ENCODE peak calls at places on chromosomes 3 and 15, in seven cellular contexts. G, R, Y, Q, V, E and B are unnamed samples.

GRCh38 chr3:183984749-183985729 is 32.6 kb downstream of the ABCC5 start:
- DNase-seq in E (no peak), V (no peak), R (no peak), Y (no peak), Q (no peak), G (no peak), B (peak; percentile 84)

GRCh38 chr3:73746610-73747009 is 121.9 kb upstream of the PDZRN3 start:
- DNase-seq in R (no peak), G (no peak), E (no peak), Q (no peak), V (no peak), Y (no peak), B (no peak)

GRCh38 chr15:37891754-37892368 is 42.6 kb upstream of the TMCO5A start:
- DNase-seq in G (no peak), R (peak; percentile 72), E (no peak), V (peak; percentile 38), Y (no peak), Q (no peak), B (no peak)

GRCh38 chr3:29972594-29972993 is 633.8 kb upstream of the TGFBR2 start:
- DNase-seq in V (no peak), G (no peak), R (peak; percentile 93), E (no peak), Y (no peak), Q (no peak), B (no peak)

GRCh38 chr3:177982034-177982433 is 554.2 kb upstream of the KCNMB2 start:
- DNase-seq in V (no peak), E (no peak), R (no peak), G (no peak), Q (no peak), Y (no peak), B (no peak)

GRCh38 chr3:38834110-38834509 is 18.1 kb upstream of the SCN10A start:
- DNase-seq in V (peak; percentile 13), Y (peak; percentile 41), R (peak; percentile 94), Q (peak; percentile 60), G (peak; percentile 60), E (peak; percentile 69), B (no peak)

GRCh38 chr3:186722457-186722856 is 5.3 kb downstream of the KNG1 start:
- DNase-seq in G (no peak), Y (no peak), Q (no peak), V (peak; percentile 18), R (peak; percentile 21), E (peak; percentile 67), B (no peak)

GRCh38 chr3:976021-976420 is 116.8 kb upstream of the CNTN6 start:
- DNase-seq in G (no peak), Q (no peak), V (no peak), R (no peak), E (no peak), Y (no peak), B (no peak)

GRCh38 chr15:99906356-99906755 is 173.1 kb upstream of the LYSMD4 start:
- DNase-seq in R (no peak), Q (no peak), Y (no peak), G (no peak), E (no peak), V (no peak), B (no peak)

GRCh38 chr3:71045917-71046282 is 537.6 kb downstream of the FOXP1 start:
- DNase-seq in E (no peak), R (no peak), Q (no peak), Y (no peak), V (no peak), G (no peak), B (no peak)

GRCh38 chr3:104907507-104907906 is 459.2 kb upstream of the ALCAM start:
- DNase-seq in V (no peak), Y (no peak), R (peak; percentile 81), Q (no peak), G (no peak), E (no peak), B (no peak)

GRCh38 chr3:25453521-25454410 is 25.7 kb downstream of the RARB start:
- DNase-seq in G (no peak), Q (no peak), E (no peak), V (no peak), Y (no peak), R (peak; percentile 85), B (no peak)

GRCh38 chr15:33149919-33150318 is 44.6 kb downstream of the FMN1 start:
- DNase-seq in R (peak; percentile 11), V (no peak), G (no peak), E (no peak), Q (no peak), Y (no peak), B (peak; percentile 80)

GRCh38 chr3:81663114-81663513 is 98.3 kb downstream of the GBE1 start:
- DNase-seq in R (no peak), E (no peak), Y (no peak), G (no peak), Q (no peak), V (no peak), B (no peak)

GRCh38 chr3:81668283-81668682 is 93.2 kb downstream of the GBE1 start:
- DNase-seq in G (no peak), R (no peak), Y (no peak), E (no peak), V (no peak), Q (no peak), B (no peak)

GRCh38 chr3:81666502-81667121 is 94.8 kb downstream of the GBE1 start:
- DNase-seq in Q (no peak), R (peak; percentile 57), Y (no peak), G (no peak), V (no peak), E (no peak), B (no peak)
- TF ChIP-seq CTCF in Q (peak; percentile 60), R (peak; percentile 81), Y (peak; percentile 57), G (peak; percentile 86), V (peak; percentile 18), E (no peak), B (peak; percentile 80)

DNA sequence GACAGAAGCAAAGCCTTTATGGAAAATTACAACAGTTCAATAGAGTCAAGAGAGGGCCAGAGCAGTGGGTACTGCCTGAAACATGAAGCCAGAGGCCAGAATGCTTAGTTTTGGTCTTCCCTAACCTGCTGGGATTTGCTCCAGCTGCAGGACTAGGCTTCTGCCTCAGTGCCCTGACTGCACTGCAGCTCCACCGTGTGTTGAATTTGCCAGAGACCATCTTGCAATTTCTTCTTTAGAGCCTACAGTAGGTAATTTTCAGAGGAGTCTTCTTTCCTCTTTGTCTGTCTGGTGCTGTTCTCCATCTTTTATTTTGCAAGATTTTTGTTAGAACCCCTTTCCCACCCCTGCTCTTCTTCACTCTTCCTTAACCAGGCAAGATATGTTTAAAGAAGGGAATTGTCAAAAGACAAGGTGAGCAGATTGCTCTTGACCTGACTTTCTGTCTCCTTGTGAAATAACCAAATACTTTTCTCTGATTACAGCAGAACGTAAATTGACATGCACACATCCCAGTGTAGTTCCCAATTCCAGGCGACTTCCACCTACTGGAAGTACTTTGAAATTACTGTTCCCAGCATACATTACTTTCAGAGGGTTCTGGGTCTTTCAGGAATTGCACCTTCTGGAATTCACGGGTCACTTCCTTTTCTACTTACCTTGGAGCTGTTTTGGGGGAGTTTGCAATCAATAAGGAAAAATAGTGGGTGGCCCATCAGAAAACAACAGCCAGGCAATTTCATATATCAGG is 161.2 kb downstream of the MINAR1 start:
- DNase-seq in R (peak; percentile 7), G (no peak), Q (no peak), V (no peak), E (no peak), Y (no peak), B (no peak)
- TF ChIP-seq CTCF in R (peak; percentile 19), G (no peak), Q (no peak), V (peak; percentile 6), E (peak; percentile 17), Y (peak; percentile 44), B (peak; percentile 38)

GRCh38 chr3:48561045-48561736 is 2.4 kb downstream of the UCN2 start:
- DNase-seq in Y (peak; percentile 64), G (peak; percentile 65), V (no peak), Q (no peak), E (no peak), R (peak; percentile 66), B (no peak)
- TF ChIP-seq CTCF in Y (peak; percentile 17), G (peak; percentile 35), V (no peak), Q (no peak), E (no peak), R (peak; percentile 42), B (no peak)

GRCh38 chr15:65258863-65259262 is 27.8 kb downstream of the PARP16 start:
- DNase-seq in Y (no peak), E (no peak), V (no peak), Q (no peak), G (no peak), R (no peak), B (no peak)
- TF ChIP-seq CTCF in Y (no peak), E (no peak), V (no peak), Q (no peak), G (no peak), R (no peak), B (no peak)

DNA sequence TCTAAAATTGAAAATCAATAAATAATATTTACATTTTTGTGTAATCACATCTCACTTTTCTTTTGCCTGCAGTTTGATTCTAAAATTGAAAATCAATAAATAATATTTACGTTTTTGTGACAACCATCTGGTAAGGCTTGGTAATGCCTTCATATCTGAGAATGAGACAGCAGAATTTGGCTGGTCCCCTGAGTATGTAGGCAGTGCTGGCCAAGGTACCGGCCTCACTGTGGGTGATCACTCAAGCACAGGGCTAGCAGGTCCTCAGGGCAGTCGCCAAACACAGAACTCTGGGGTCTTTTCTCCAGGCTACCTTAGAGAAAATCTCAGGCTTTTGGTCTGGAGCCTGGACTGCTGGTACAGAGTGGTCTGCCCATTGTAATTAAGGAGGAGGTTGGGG is 26.2 kb downstream of the RTP3 start:
- DNase-seq in R (no peak), V (no peak), Q (no peak), G (no peak), E (no peak), Y (no peak), B (no peak)
- TF ChIP-seq CTCF in R (no peak), V (no peak), Q (no peak), G (no peak), E (no peak), Y (no peak), B (no peak)

GRCh38 chr15:100972975-100973350 is 53.8 kb downstream of the LRRK1 start:
- DNase-seq in R (no peak), Y (no peak), G (no peak), Q (no peak), V (no peak), E (no peak), B (no peak)

GRCh38 chr15:100975043-100975442 is 55.9 kb downstream of the LRRK1 start:
- DNase-seq in G (no peak), V (no peak), E (no peak), Q (no peak), R (no peak), Y (no peak), B (no peak)

GRCh38 chr15:100968043-100968966 is 49.1 kb downstream of the LRRK1 start:
- DNase-seq in E (no peak), G (no peak), V (no peak), Y (no peak), R (peak; percentile 56), Q (no peak), B (peak; percentile 6)

GRCh38 chr15:100973351-100974034 is 54.3 kb downstream of the LRRK1 start:
- DNase-seq in G (no peak), V (no peak), E (no peak), R (no peak), Y (peak; percentile 35), Q (no peak), B (no peak)
- TF ChIP-seq CTCF in G (no peak), V (no peak), E (no peak), R (no peak), Y (no peak), Q (no peak), B (no peak)